ENCODE peak calls at places on chromosomes 16 and 17, in ten cellular contexts. P, C, T, Z, E, U, Y, A, X and L are unnamed samples.

GRCh38 chr17:75065562-75066151 is 18.6 kb downstream of the KCTD2 start:
- DNase-seq in P (no peak), C (no peak), T (no peak), Z (peak; percentile 66), E (no peak), U (no peak), Y (no peak), A (peak; percentile 46), X (no peak), L (no peak)

GRCh38 chr16:70437017-70437581 is 1.8 kb downstream of the ST3GAL2 start:
- DNase-seq in P (no peak), C (peak; percentile 64), T (no peak), Z (peak; percentile 41), E (peak; percentile 80), U (peak; percentile 94), Y (peak; percentile 60), A (peak; percentile 90), X (no peak), L (no peak)

GRCh38 chr16:48454051-48454450 is 68.8 kb upstream of the SIAH1 start:
- DNase-seq in P (no peak), C (no peak), T (no peak), Z (no peak), E (no peak), U (no peak), Y (no peak), A (no peak), X (no peak), L (no peak)

GRCh38 chr17:13036776-13037175 is 18.9 kb upstream of the ELAC2 start:
- DNase-seq in P (no peak), C (no peak), T (no peak), Z (no peak), E (no peak), U (peak; percentile 11), Y (no peak), A (no peak), X (no peak), L (no peak)

GRCh38 chr17:18905226-18905625 is 46.7 kb upstream of the SLC5A10 start:
- DNase-seq in P (no peak), C (no peak), T (no peak), Z (no peak), E (no peak), U (no peak), Y (no peak), A (no peak), X (no peak), L (no peak)

GRCh38 chr17:21218101-21218500 is 4.1 kb upstream of the TMEM11 start:
- DNase-seq in P (no peak), C (no peak), T (no peak), Z (no peak), E (no peak), U (no peak), Y (peak; percentile 24), A (peak; percentile 16), X (peak; percentile 39), L (no peak)

GRCh38 chr17:5825717-5826330 is 241.5 kb upstream of the NLRP1 start:
- DNase-seq in P (no peak), C (no peak), T (no peak), Z (no peak), E (no peak), U (peak; percentile 83), Y (no peak), A (peak; percentile 86), X (no peak), L (no peak)

GRCh38 chr17:83196088-83196765 is 116.8 kb downstream of the METRNL start:
- DNase-seq in P (no peak), C (no peak), T (no peak), Z (no peak), E (peak; percentile 62), U (peak; percentile 30), Y (no peak), A (no peak), X (no peak), L (peak; percentile 42)

GRCh38 chr17:81207610-81208581 is 14.9 kb downstream of the CEP131 start:
- DNase-seq in P (no peak), C (peak; percentile 94), T (no peak), Z (no peak), E (no peak), U (no peak), Y (no peak), A (no peak), X (no peak), L (no peak)

GRCh38 chr16:57863434-57864160 is 61.3 kb upstream of the KIFC3 start:
- DNase-seq in P (peak; percentile 65), C (no peak), T (peak; percentile 7), Z (no peak), E (peak; percentile 67), U (peak; percentile 79), Y (peak; percentile 70), A (peak; percentile 76), X (no peak), L (peak; percentile 64)

GRCh38 chr16:12239953-12240485 is 263.5 kb downstream of the SNX29 start:
- DNase-seq in P (no peak), C (no peak), T (no peak), Z (no peak), E (peak; percentile 49), U (peak; percentile 54), Y (no peak), A (peak; percentile 54), X (no peak), L (no peak)

GRCh38 chr16:4091638-4092037 is 24.6 kb downstream of the ADCY9 start:
- DNase-seq in P (no peak), C (no peak), T (no peak), Z (no peak), E (no peak), U (no peak), Y (no peak), A (no peak), X (no peak), L (no peak)

GRCh38 chr16:85485379-85485778 is 127.7 kb upstream of the GSE1 start:
- DNase-seq in P (no peak), C (no peak), T (no peak), Z (no peak), E (no peak), U (no peak), Y (peak; percentile 65), A (no peak), X (no peak), L (no peak)

GRCh38 chr17:37774508-37774907 is 29.6 kb upstream of the HNF1B start:
- DNase-seq in P (no peak), C (peak; percentile 48), T (no peak), Z (peak; percentile 86), E (no peak), U (no peak), Y (no peak), A (no peak), X (peak; percentile 15), L (no peak)

GRCh38 chr17:62627904-62628603 is 584 bp downstream of the MRC2 start:
- DNase-seq in P (peak; percentile 55), C (no peak), T (no peak), Z (peak; percentile 17), E (peak; percentile 49), U (peak; percentile 74), Y (peak; percentile 48), A (peak; percentile 55), X (peak; percentile 22), L (no peak)

GRCh38 chr16:81767987-81768592 is 11.0 kb upstream of the PLCG2 start:
- DNase-seq in P (peak; percentile 33), C (no peak), T (no peak), Z (no peak), E (no peak), U (no peak), Y (no peak), A (no peak), X (no peak), L (no peak)

GRCh38 chr17:46063239-46063638 is 64.2 kb downstream of the STH start:
- DNase-seq in P (peak; percentile 84), C (no peak), T (no peak), Z (no peak), E (peak; percentile 41), U (peak; percentile 82), Y (no peak), A (no peak), X (no peak), L (no peak)

GRCh38 chr17:8835106-8835505 is 32.4 kb downstream of the PIK3R6 start:
- DNase-seq in P (no peak), C (no peak), T (no peak), Z (no peak), E (no peak), U (no peak), Y (no peak), A (no peak), X (no peak), L (no peak)

GRCh38 chr17:82366749-82367148 is 4.8 kb upstream of the UTS2R start:
- DNase-seq in P (no peak), C (no peak), T (no peak), Z (no peak), E (no peak), U (no peak), Y (no peak), A (no peak), X (no peak), L (no peak)

GRCh38 chr17:78643326-78643725 is 66.1 kb upstream of the DNAH17 start:
- DNase-seq in P (no peak), C (no peak), T (no peak), Z (no peak), E (no peak), U (no peak), Y (no peak), A (no peak), X (no peak), L (no peak)

GRCh38 chr16:6018848-6019489 is 921.4 kb upstream of the EEF2KMT start:
- DNase-seq in P (no peak), C (no peak), T (no peak), Z (no peak), E (no peak), U (no peak), Y (peak; percentile 68), A (no peak), X (no peak), L (no peak)